ENCODE peak calls at places on chromosomes 6 and 20, in eight cellular contexts. One of them, this sample, is unnamed.

GRCh38 chr6:96468681-96469224 is 52.9 kb upstream of the UFL1 start:
- DNase-seq in upper lobe of right lung: no peak
- DNase-seq in IMR-90: no peak
- DNase-seq in lower leg skin: no peak
- DNase-seq in lower lobe of right lung: no peak
- DNase-seq in cardiac fibroblast: no peak
- DNase-seq in HepG2: no peak
- DNase-seq in fibroblast of mammary gland: no peak
- DNase-seq in this sample: peak

GRCh38 chr6:133778414-133778813 is 110.5 kb upstream of the TCF21 start:
- DNase-seq in upper lobe of right lung: no peak
- DNase-seq in IMR-90: peak
- DNase-seq in lower leg skin: no peak
- DNase-seq in lower lobe of right lung: no peak
- DNase-seq in cardiac fibroblast: peak
- DNase-seq in HepG2: no peak
- DNase-seq in fibroblast of mammary gland: peak
- DNase-seq in this sample: peak

GRCh38 chr6:87151786-87152527 is 3.4 kb upstream of the ZNF292 start:
- DNase-seq in upper lobe of right lung: peak
- DNase-seq in IMR-90: peak
- DNase-seq in lower leg skin: peak
- DNase-seq in lower lobe of right lung: peak
- DNase-seq in cardiac fibroblast: peak
- DNase-seq in HepG2: no peak
- DNase-seq in fibroblast of mammary gland: peak
- DNase-seq in this sample: peak

GRCh38 chr20:15673206-15673605 is 900.0 kb downstream of the KIF16B start:
- DNase-seq in upper lobe of right lung: no peak
- DNase-seq in IMR-90: peak
- DNase-seq in lower leg skin: no peak
- DNase-seq in lower lobe of right lung: no peak
- DNase-seq in cardiac fibroblast: peak
- DNase-seq in HepG2: no peak
- DNase-seq in fibroblast of mammary gland: peak
- DNase-seq in this sample: peak

GRCh38 chr6:134757911-134758361 is 192.0 kb downstream of the ALDH8A1 start:
- DNase-seq in upper lobe of right lung: no peak
- DNase-seq in IMR-90: no peak
- DNase-seq in lower leg skin: no peak
- DNase-seq in lower lobe of right lung: no peak
- DNase-seq in cardiac fibroblast: peak
- DNase-seq in HepG2: no peak
- DNase-seq in fibroblast of mammary gland: peak
- DNase-seq in this sample: peak

GRCh38 chr6:165976705-165977104 is 190.9 kb downstream of the TBXT start:
- DNase-seq in upper lobe of right lung: no peak
- DNase-seq in IMR-90: no peak
- DNase-seq in lower leg skin: no peak
- DNase-seq in lower lobe of right lung: no peak
- DNase-seq in cardiac fibroblast: no peak
- DNase-seq in HepG2: no peak
- DNase-seq in fibroblast of mammary gland: no peak
- DNase-seq in this sample: no peak

GRCh38 chr6:9520417-9521151 is 894.3 kb downstream of the TFAP2A start:
- DNase-seq in upper lobe of right lung: no peak
- DNase-seq in IMR-90: peak
- DNase-seq in lower leg skin: no peak
- DNase-seq in lower lobe of right lung: no peak
- DNase-seq in cardiac fibroblast: peak
- DNase-seq in HepG2: no peak
- DNase-seq in fibroblast of mammary gland: peak
- DNase-seq in this sample: peak

GRCh38 chr6:125474061-125474460 is 172.3 kb upstream of the HDDC2 start:
- DNase-seq in upper lobe of right lung: no peak
- DNase-seq in IMR-90: no peak
- DNase-seq in lower leg skin: no peak
- DNase-seq in lower lobe of right lung: no peak
- DNase-seq in cardiac fibroblast: peak
- DNase-seq in HepG2: no peak
- DNase-seq in fibroblast of mammary gland: peak
- DNase-seq in this sample: no peak

GRCh38 chr6:35911871-35912653 is 8.8 kb downstream of the SRPK1 start:
- DNase-seq in upper lobe of right lung: no peak
- DNase-seq in IMR-90: peak
- DNase-seq in lower leg skin: no peak
- DNase-seq in lower lobe of right lung: no peak
- DNase-seq in cardiac fibroblast: peak
- DNase-seq in HepG2: no peak
- DNase-seq in fibroblast of mammary gland: peak
- DNase-seq in this sample: peak

GRCh38 chr20:41279546-41280225 is 37.8 kb downstream of the ZHX3 start:
- DNase-seq in upper lobe of right lung: no peak
- DNase-seq in IMR-90: no peak
- DNase-seq in lower leg skin: no peak
- DNase-seq in lower lobe of right lung: no peak
- DNase-seq in cardiac fibroblast: no peak
- DNase-seq in HepG2: no peak
- DNase-seq in fibroblast of mammary gland: no peak
- DNase-seq in this sample: no peak

GRCh38 chr6:109783245-109783990 is 92.3 kb downstream of the FIG4 start:
- DNase-seq in upper lobe of right lung: no peak
- DNase-seq in IMR-90: peak
- DNase-seq in lower leg skin: no peak
- DNase-seq in lower lobe of right lung: no peak
- DNase-seq in cardiac fibroblast: peak
- DNase-seq in HepG2: no peak
- DNase-seq in fibroblast of mammary gland: peak
- DNase-seq in this sample: peak
- TF ChIP-seq CTCF in upper lobe of right lung: peak
- TF ChIP-seq CTCF in IMR-90: peak
- TF ChIP-seq CTCF in lower leg skin: no peak
- TF ChIP-seq CTCF in lower lobe of right lung: peak
- TF ChIP-seq CTCF in cardiac fibroblast: peak
- TF ChIP-seq CTCF in HepG2: peak
- TF ChIP-seq CTCF in fibroblast of mammary gland: peak
- TF ChIP-seq CTCF in this sample: peak

GRCh38 chr6:122789078-122789861 is at the start of gene SMPDL3A:
- DNase-seq in upper lobe of right lung: peak
- DNase-seq in IMR-90: peak
- DNase-seq in lower leg skin: peak
- DNase-seq in lower lobe of right lung: peak
- DNase-seq in cardiac fibroblast: peak
- DNase-seq in HepG2: peak
- DNase-seq in fibroblast of mammary gland: peak
- DNase-seq in this sample: peak
- H3K4me3 ChIP-seq in upper lobe of right lung: peak
- H3K4me3 ChIP-seq in IMR-90: peak
- H3K4me3 ChIP-seq in lower leg skin: peak
- H3K4me3 ChIP-seq in lower lobe of right lung: peak
- H3K4me3 ChIP-seq in cardiac fibroblast: peak
- H3K4me3 ChIP-seq in HepG2: peak
- H3K4me3 ChIP-seq in fibroblast of mammary gland: peak
- H3K4me3 ChIP-seq in this sample: peak

DNA sequence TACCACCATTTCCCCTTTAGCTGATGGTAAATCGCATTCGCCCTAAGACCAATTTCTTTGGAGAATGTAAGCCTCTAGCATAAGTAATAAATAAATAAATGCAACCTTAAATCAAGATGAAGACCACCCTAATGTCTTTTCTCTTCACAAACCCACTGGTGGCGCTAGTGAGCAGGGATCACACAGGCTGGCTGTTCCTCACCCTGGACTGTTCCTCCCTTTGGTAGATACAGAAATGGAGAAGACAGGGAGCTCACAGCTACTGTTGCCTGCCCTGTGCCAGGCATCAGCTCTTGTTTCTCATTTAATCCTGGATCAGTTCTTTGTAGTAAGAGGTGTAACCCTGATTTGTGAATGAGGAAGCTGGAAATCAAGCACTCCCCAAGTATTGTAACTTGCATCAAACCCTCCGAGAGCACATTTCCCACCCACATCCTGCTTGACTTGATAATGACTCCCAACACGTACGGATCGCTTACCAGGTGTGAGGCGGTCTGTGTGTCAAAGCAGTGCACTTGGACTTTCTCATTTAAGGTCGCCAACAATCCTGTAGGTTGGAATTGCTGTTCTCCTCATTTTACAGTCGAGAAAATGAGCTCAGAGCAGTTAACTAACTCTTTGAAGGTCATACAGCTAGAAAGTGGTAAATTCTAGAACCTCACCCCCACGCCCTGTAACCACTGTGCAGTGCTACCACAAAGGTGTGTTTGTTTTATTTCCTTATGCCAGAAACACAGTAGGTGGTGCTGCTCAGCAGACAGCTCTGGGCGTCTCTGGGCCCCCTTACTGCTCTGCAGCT is 236.2 kb downstream of the TSHZ2 start:
- DNase-seq in upper lobe of right lung: no peak
- DNase-seq in IMR-90: no peak
- DNase-seq in lower leg skin: peak
- DNase-seq in lower lobe of right lung: no peak
- DNase-seq in cardiac fibroblast: no peak
- DNase-seq in HepG2: no peak
- DNase-seq in fibroblast of mammary gland: no peak
- DNase-seq in this sample: no peak
- TF ChIP-seq CTCF in upper lobe of right lung: no peak
- TF ChIP-seq CTCF in IMR-90: no peak
- TF ChIP-seq CTCF in lower leg skin: no peak
- TF ChIP-seq CTCF in lower lobe of right lung: no peak
- TF ChIP-seq CTCF in cardiac fibroblast: no peak
- TF ChIP-seq CTCF in HepG2: peak
- TF ChIP-seq CTCF in fibroblast of mammary gland: peak
- TF ChIP-seq CTCF in this sample: no peak

DNA sequence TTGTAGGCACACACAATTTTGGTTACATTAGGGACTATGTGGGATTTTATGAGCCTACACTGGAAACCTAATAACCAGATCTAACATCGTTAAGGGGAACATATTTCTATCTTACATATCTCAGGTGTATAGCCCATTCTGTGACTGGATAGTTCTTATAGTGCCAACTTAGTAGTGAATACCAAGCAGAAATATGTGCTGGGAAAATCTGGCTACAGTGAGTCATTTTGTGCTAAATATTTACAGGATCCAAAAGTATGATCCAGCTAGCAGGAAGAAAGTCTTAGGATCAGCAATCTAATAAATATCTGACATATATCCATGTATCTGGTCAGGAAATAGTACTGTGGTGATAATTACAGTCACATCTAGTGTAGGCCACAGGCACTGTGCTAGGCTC is 94.6 kb upstream of the INSM1 start:
- DNase-seq in upper lobe of right lung: no peak
- DNase-seq in IMR-90: no peak
- DNase-seq in lower leg skin: no peak
- DNase-seq in lower lobe of right lung: no peak
- DNase-seq in cardiac fibroblast: no peak
- DNase-seq in HepG2: no peak
- DNase-seq in fibroblast of mammary gland: no peak
- DNase-seq in this sample: peak
- H3K4me3 ChIP-seq in upper lobe of right lung: no peak
- H3K4me3 ChIP-seq in IMR-90: no peak
- H3K4me3 ChIP-seq in lower leg skin: no peak
- H3K4me3 ChIP-seq in lower lobe of right lung: no peak
- H3K4me3 ChIP-seq in cardiac fibroblast: no peak
- H3K4me3 ChIP-seq in HepG2: no peak
- H3K4me3 ChIP-seq in fibroblast of mammary gland: no peak
- H3K4me3 ChIP-seq in this sample: no peak

DNA sequence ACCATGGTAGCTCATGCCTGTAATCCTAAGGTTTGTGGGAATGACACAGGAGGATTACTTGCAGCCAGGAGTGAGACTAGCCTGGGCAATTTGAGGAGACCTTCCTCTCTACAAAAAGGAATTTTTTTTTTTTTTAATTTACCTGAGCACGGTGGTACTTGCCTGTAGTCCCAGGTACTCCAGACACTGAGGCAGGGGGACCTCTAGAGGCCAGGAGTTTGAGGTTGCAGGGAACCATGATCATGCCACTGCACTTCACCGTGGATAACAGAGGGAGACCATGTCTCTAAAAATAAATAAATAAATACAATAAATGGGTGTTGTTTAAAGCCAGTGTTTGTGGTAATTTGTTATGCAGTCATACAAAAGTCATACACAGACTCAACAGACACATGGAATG is 2.4 kb upstream of the HLA-F start:
- DNase-seq in upper lobe of right lung: no peak
- DNase-seq in IMR-90: no peak
- DNase-seq in lower leg skin: peak
- DNase-seq in lower lobe of right lung: no peak
- DNase-seq in cardiac fibroblast: no peak
- DNase-seq in HepG2: no peak
- DNase-seq in fibroblast of mammary gland: no peak
- DNase-seq in this sample: peak
- TF ChIP-seq CTCF in upper lobe of right lung: peak
- TF ChIP-seq CTCF in IMR-90: no peak
- TF ChIP-seq CTCF in lower leg skin: no peak
- TF ChIP-seq CTCF in lower lobe of right lung: no peak
- TF ChIP-seq CTCF in cardiac fibroblast: no peak
- TF ChIP-seq CTCF in HepG2: peak
- TF ChIP-seq CTCF in fibroblast of mammary gland: no peak
- TF ChIP-seq CTCF in this sample: no peak

GRCh38 chr6:8268156-8268555 is 165.8 kb upstream of the EEF1E1 start:
- DNase-seq in upper lobe of right lung: no peak
- DNase-seq in IMR-90: no peak
- DNase-seq in lower leg skin: no peak
- DNase-seq in lower lobe of right lung: no peak
- DNase-seq in cardiac fibroblast: no peak
- DNase-seq in HepG2: no peak
- DNase-seq in fibroblast of mammary gland: no peak
- DNase-seq in this sample: peak
- H3K4me3 ChIP-seq in upper lobe of right lung: no peak
- H3K4me3 ChIP-seq in IMR-90: no peak
- H3K4me3 ChIP-seq in lower leg skin: no peak
- H3K4me3 ChIP-seq in lower lobe of right lung: no peak
- H3K4me3 ChIP-seq in cardiac fibroblast: no peak
- H3K4me3 ChIP-seq in HepG2: no peak
- H3K4me3 ChIP-seq in fibroblast of mammary gland: no peak
- H3K4me3 ChIP-seq in this sample: no peak

GRCh38 chr6:85592044-85592443 is 1.6 kb downstream of the SNX14 start:
- DNase-seq in upper lobe of right lung: no peak
- DNase-seq in IMR-90: no peak
- DNase-seq in lower leg skin: no peak
- DNase-seq in lower lobe of right lung: no peak
- DNase-seq in cardiac fibroblast: no peak
- DNase-seq in HepG2: no peak
- DNase-seq in fibroblast of mammary gland: no peak
- DNase-seq in this sample: no peak

GRCh38 chr6:85594197-85594930 is 706 bp upstream of the SNX14 start:
- DNase-seq in upper lobe of right lung: peak
- DNase-seq in IMR-90: peak
- DNase-seq in lower leg skin: no peak
- DNase-seq in lower lobe of right lung: no peak
- DNase-seq in cardiac fibroblast: peak
- DNase-seq in HepG2: no peak
- DNase-seq in fibroblast of mammary gland: peak
- DNase-seq in this sample: peak

GRCh38 chr6:85591207-85591606 is 2.5 kb downstream of the SNX14 start:
- DNase-seq in upper lobe of right lung: no peak
- DNase-seq in IMR-90: no peak
- DNase-seq in lower leg skin: no peak
- DNase-seq in lower lobe of right lung: no peak
- DNase-seq in cardiac fibroblast: no peak
- DNase-seq in HepG2: no peak
- DNase-seq in fibroblast of mammary gland: no peak
- DNase-seq in this sample: no peak

GRCh38 chr6:85593438-85594196 is at the start of gene SNX14:
- DNase-seq in upper lobe of right lung: peak
- DNase-seq in IMR-90: peak
- DNase-seq in lower leg skin: peak
- DNase-seq in lower lobe of right lung: peak
- DNase-seq in cardiac fibroblast: peak
- DNase-seq in HepG2: peak
- DNase-seq in fibroblast of mammary gland: peak
- DNase-seq in this sample: peak
- TF ChIP-seq CTCF in upper lobe of right lung: no peak
- TF ChIP-seq CTCF in IMR-90: peak
- TF ChIP-seq CTCF in lower leg skin: peak
- TF ChIP-seq CTCF in lower lobe of right lung: peak
- TF ChIP-seq CTCF in cardiac fibroblast: no peak
- TF ChIP-seq CTCF in HepG2: peak
- TF ChIP-seq CTCF in fibroblast of mammary gland: no peak
- TF ChIP-seq CTCF in this sample: no peak

This sample was measured in epithelial cell of esophagus.